ENCODE peak calls at places on chromosomes 16 and 17, in five cellular contexts. One of them, this sample, is unnamed.

GRCh38 chr16:52496051-52496876 is 50.7 kb downstream of the TOX3 start:
- DNase-seq in HCT116: no peak
- DNase-seq in cardiac muscle cell: peak; percentile 10
- DNase-seq in heart right ventricle: no peak
- DNase-seq in colonic mucosa: peak; percentile 29
- DNase-seq in this sample: no peak

GRCh38 chr16:78375055-78375679 is 275.7 kb downstream of the WWOX start:
- DNase-seq in heart right ventricle: no peak
- DNase-seq in HCT116: no peak
- DNase-seq in colonic mucosa: no peak
- DNase-seq in cardiac muscle cell: no peak
- DNase-seq in this sample: no peak

GRCh38 chr16:28820016-28820415 is 2.8 kb upstream of the ATXN2L start:
- DNase-seq in colonic mucosa: peak; percentile 83
- DNase-seq in HCT116: no peak
- DNase-seq in heart right ventricle: no peak
- DNase-seq in cardiac muscle cell: no peak
- DNase-seq in this sample: no peak

GRCh38 chr17:16935786-16936185 is 36.1 kb downstream of the TNFRSF13B start:
- DNase-seq in heart right ventricle: no peak
- DNase-seq in HCT116: no peak
- DNase-seq in colonic mucosa: no peak
- DNase-seq in cardiac muscle cell: no peak
- DNase-seq in this sample: no peak

GRCh38 chr17:6559753-6560215 is 3.4 kb upstream of the PITPNM3 start:
- DNase-seq in colonic mucosa: no peak
- DNase-seq in HCT116: no peak
- DNase-seq in cardiac muscle cell: no peak
- DNase-seq in heart right ventricle: no peak
- DNase-seq in this sample: no peak

GRCh38 chr16:13982446-13982845 is 62.5 kb downstream of the ERCC4 start:
- DNase-seq in cardiac muscle cell: no peak
- DNase-seq in HCT116: no peak
- DNase-seq in colonic mucosa: no peak
- DNase-seq in heart right ventricle: no peak
- DNase-seq in this sample: no peak

GRCh38 chr17:52147431-52147830 is 11.1 kb downstream of the CA10 start:
- DNase-seq in HCT116: no peak
- DNase-seq in heart right ventricle: no peak
- DNase-seq in cardiac muscle cell: no peak
- DNase-seq in colonic mucosa: no peak
- DNase-seq in this sample: no peak

GRCh38 chr17:35799942-35800341 is 4.5 kb upstream of the MMP28 start:
- DNase-seq in heart right ventricle: peak; percentile 86
- DNase-seq in HCT116: no peak
- DNase-seq in cardiac muscle cell: no peak
- DNase-seq in colonic mucosa: peak; percentile 74
- DNase-seq in this sample: peak; percentile 58

GRCh38 chr17:27810902-27811557 is 10.7 kb upstream of the NOS2 start:
- DNase-seq in cardiac muscle cell: no peak
- DNase-seq in colonic mucosa: no peak
- DNase-seq in HCT116: no peak
- DNase-seq in heart right ventricle: no peak
- DNase-seq in this sample: no peak

GRCh38 chr17:42107597-42108576 is 4.6 kb downstream of the DHX58 start:
- DNase-seq in colonic mucosa: peak; percentile 94
- DNase-seq in cardiac muscle cell: peak; percentile 95
- DNase-seq in heart right ventricle: peak; percentile 56
- DNase-seq in HCT116: peak; percentile 74
- DNase-seq in this sample: peak; percentile 99

GRCh38 chr17:44901323-44901965 is 2.2 kb upstream of the EFTUD2 start:
- DNase-seq in cardiac muscle cell: no peak
- DNase-seq in HCT116: no peak
- DNase-seq in heart right ventricle: no peak
- DNase-seq in colonic mucosa: no peak
- DNase-seq in this sample: no peak

DNA sequence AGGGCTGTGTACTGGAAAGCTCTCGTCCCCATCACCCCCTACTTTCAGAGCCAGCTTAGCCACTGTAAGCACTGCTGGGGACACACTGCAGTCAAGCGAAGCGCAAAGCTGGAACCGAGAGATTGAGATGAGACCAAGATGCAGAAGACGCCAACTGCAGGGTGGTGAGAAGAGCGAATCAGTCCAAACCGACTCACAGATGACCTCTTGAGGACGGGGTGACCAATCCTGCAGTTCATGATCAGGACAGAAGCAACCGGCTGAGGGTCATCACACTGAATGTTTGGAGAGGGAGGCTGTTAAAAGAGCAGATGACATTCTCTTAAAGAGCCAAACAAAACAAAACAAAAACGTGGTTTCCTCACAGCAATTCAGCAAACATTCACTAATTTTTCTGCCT is 8.5 kb downstream of the HASPIN start:
- DNase-seq in cardiac muscle cell: no peak
- DNase-seq in heart right ventricle: no peak
- DNase-seq in HCT116: no peak
- DNase-seq in colonic mucosa: no peak
- DNase-seq in this sample: no peak
- TF ChIP-seq CTCF in cardiac muscle cell: no peak
- TF ChIP-seq CTCF in heart right ventricle: no peak
- TF ChIP-seq CTCF in HCT116: no peak
- TF ChIP-seq CTCF in colonic mucosa: no peak
- TF ChIP-seq CTCF in this sample: no peak

GRCh38 chr17:78973196-78973595 is 6.5 kb downstream of the LGALS3BP start:
- DNase-seq in HCT116: no peak
- DNase-seq in heart right ventricle: no peak
- DNase-seq in cardiac muscle cell: peak; percentile 37
- DNase-seq in colonic mucosa: no peak
- DNase-seq in this sample: no peak
- H3K4me1 ChIP-seq in HCT116: peaks cover 45% of the 10 kb centered on the region
- H3K4me1 ChIP-seq in heart right ventricle: peaks cover 27% of the 10 kb centered on the region
- H3K4me1 ChIP-seq in cardiac muscle cell: peaks cover 4% of the 10 kb centered on the region
- H3K4me1 ChIP-seq in colonic mucosa: peaks cover 24% of the 10 kb centered on the region
- H3K4me1 ChIP-seq in this sample: peaks cover 25% of the 10 kb centered on the region

GRCh38 chr17:28950017-28950751 is 1.1 kb downstream of the PHF12 start:
- DNase-seq in colonic mucosa: peak; percentile 69
- DNase-seq in HCT116: no peak
- DNase-seq in heart right ventricle: peak; percentile 53
- DNase-seq in cardiac muscle cell: peak; percentile 70
- DNase-seq in this sample: peak; percentile 44

GRCh38 chr17:28948342-28948741 is 3.0 kb downstream of the PHF12 start:
- DNase-seq in colonic mucosa: no peak
- DNase-seq in cardiac muscle cell: no peak
- DNase-seq in heart right ventricle: no peak
- DNase-seq in HCT116: no peak
- DNase-seq in this sample: no peak

GRCh38 chr17:28950752-28951427 is 428 bp downstream of the PHF12 start:
- DNase-seq in cardiac muscle cell: no peak
- DNase-seq in HCT116: no peak
- DNase-seq in colonic mucosa: peak; percentile 49
- DNase-seq in heart right ventricle: no peak
- DNase-seq in this sample: no peak

GRCh38 chr17:28948873-28949184 is 2.5 kb downstream of the PHF12 start:
- DNase-seq in cardiac muscle cell: no peak
- DNase-seq in HCT116: no peak
- DNase-seq in heart right ventricle: no peak
- DNase-seq in colonic mucosa: no peak
- DNase-seq in this sample: no peak

GRCh38 chr17:28949185-28950016 is 1.9 kb downstream of the PHF12 start:
- DNase-seq in colonic mucosa: peak; percentile 81
- DNase-seq in HCT116: no peak
- DNase-seq in heart right ventricle: peak; percentile 65
- DNase-seq in cardiac muscle cell: peak; percentile 67
- DNase-seq in this sample: peak; percentile 49
- H3K4me3 ChIP-seq in colonic mucosa: peak overlapping the region; percentile 91
- H3K4me3 ChIP-seq in HCT116: peak overlapping the region; percentile 81
- H3K4me3 ChIP-seq in heart right ventricle: peak overlapping the region; percentile 87
- H3K4me3 ChIP-seq in cardiac muscle cell: peak overlapping the region; percentile 90
- H3K4me3 ChIP-seq in this sample: peak overlapping the region; percentile 81

GRCh38 chr17:66301864-66302741 is at the start of gene PRKCA:
- DNase-seq in heart right ventricle: peak; percentile 59
- DNase-seq in cardiac muscle cell: peak; percentile 87
- DNase-seq in HCT116: peak; percentile 29
- DNase-seq in colonic mucosa: peak; percentile 75
- DNase-seq in this sample: peak; percentile 83

GRCh38 chr17:66306413-66306812 is 4.0 kb downstream of the PRKCA start:
- DNase-seq in colonic mucosa: no peak
- DNase-seq in heart right ventricle: no peak
- DNase-seq in cardiac muscle cell: no peak
- DNase-seq in HCT116: no peak
- DNase-seq in this sample: no peak

GRCh38 chr17:66302761-66303626 is 581 bp downstream of the PRKCA start:
- DNase-seq in heart right ventricle: peak; percentile 67
- DNase-seq in HCT116: no peak
- DNase-seq in colonic mucosa: peak; percentile 79
- DNase-seq in cardiac muscle cell: peak; percentile 73
- DNase-seq in this sample: peak; percentile 63

GRCh38 chr17:66307257-66307656 is 4.8 kb downstream of the PRKCA start:
- DNase-seq in HCT116: no peak
- DNase-seq in heart right ventricle: no peak
- DNase-seq in colonic mucosa: no peak
- DNase-seq in cardiac muscle cell: no peak
- DNase-seq in this sample: no peak

GRCh38 chr17:66304304-66305174 is 2.1 kb downstream of the PRKCA start:
- DNase-seq in heart right ventricle: no peak
- DNase-seq in colonic mucosa: peak; percentile 50
- DNase-seq in HCT116: no peak
- DNase-seq in cardiac muscle cell: peak; percentile 1
- DNase-seq in this sample: no peak
- TF ChIP-seq CTCF in heart right ventricle: no peak
- TF ChIP-seq CTCF in colonic mucosa: peak; percentile 20
- TF ChIP-seq CTCF in HCT116: no peak
- TF ChIP-seq CTCF in cardiac muscle cell: no peak
- TF ChIP-seq CTCF in this sample: no peak

GRCh38 chr16:19437280-19437679 is 19.6 kb downstream of the TMC5 start:
- DNase-seq in HCT116: no peak
- DNase-seq in cardiac muscle cell: no peak
- DNase-seq in colonic mucosa: peak; percentile 45
- DNase-seq in heart right ventricle: no peak
- DNase-seq in this sample: no peak

GRCh38 chr16:19431636-19432340 is 14.1 kb downstream of the TMC5 start:
- DNase-seq in colonic mucosa: no peak
- DNase-seq in HCT116: no peak
- DNase-seq in heart right ventricle: no peak
- DNase-seq in cardiac muscle cell: no peak
- DNase-seq in this sample: no peak

GRCh38 chr16:19432429-19432828 is 14.7 kb downstream of the TMC5 start:
- DNase-seq in colonic mucosa: peak; percentile 76
- DNase-seq in HCT116: peak; percentile 23
- DNase-seq in cardiac muscle cell: no peak
- DNase-seq in heart right ventricle: no peak
- DNase-seq in this sample: no peak

GRCh38 chr16:19436540-19436939 is 18.9 kb downstream of the TMC5 start:
- DNase-seq in heart right ventricle: no peak
- DNase-seq in colonic mucosa: no peak
- DNase-seq in HCT116: no peak
- DNase-seq in cardiac muscle cell: no peak
- DNase-seq in this sample: no peak

GRCh38 chr16:19434584-19434983 is 16.9 kb downstream of the TMC5 start:
- DNase-seq in heart right ventricle: no peak
- DNase-seq in colonic mucosa: no peak
- DNase-seq in HCT116: no peak
- DNase-seq in cardiac muscle cell: no peak
- DNase-seq in this sample: no peak
- H3K4me1 ChIP-seq in heart right ventricle: no peaks in the 10 kb centered on the region
- H3K4me1 ChIP-seq in colonic mucosa: no peaks in the 10 kb centered on the region
- H3K4me1 ChIP-seq in HCT116: peaks cover 13% of the 10 kb centered on the region
- H3K4me1 ChIP-seq in cardiac muscle cell: no peaks in the 10 kb centered on the region
- H3K4me1 ChIP-seq in this sample: no peaks in the 10 kb centered on the region

DNA sequence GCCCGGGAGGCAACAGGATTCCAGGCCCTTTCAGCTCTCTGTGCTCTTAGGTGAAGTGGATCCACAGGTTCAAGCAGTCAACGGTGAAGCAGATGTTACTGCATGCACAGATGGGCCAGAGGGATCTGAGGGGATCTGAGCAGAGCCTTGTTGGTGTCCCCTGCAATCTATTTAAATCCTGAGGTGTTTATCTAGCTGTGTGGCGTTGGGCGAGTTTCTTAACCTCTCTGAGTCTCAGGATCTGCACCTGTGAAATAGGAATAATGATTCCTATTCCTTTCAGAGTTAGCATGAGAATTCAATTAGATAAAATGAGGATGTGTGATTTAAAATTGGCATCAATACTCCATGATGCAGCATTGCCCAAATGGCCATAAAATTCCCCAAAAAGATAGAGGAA is 237.3 kb upstream of the CDH5 start:
- DNase-seq in heart right ventricle: no peak
- DNase-seq in colonic mucosa: no peak
- DNase-seq in HCT116: no peak
- DNase-seq in cardiac muscle cell: no peak
- DNase-seq in this sample: no peak
- H3K4me3 ChIP-seq in heart right ventricle: no peak overlapping the region
- H3K4me3 ChIP-seq in colonic mucosa: no peak overlapping the region
- H3K4me3 ChIP-seq in HCT116: no peak overlapping the region
- H3K4me3 ChIP-seq in cardiac muscle cell: no peak overlapping the region
- H3K4me3 ChIP-seq in this sample: no peak overlapping the region

GRCh38 chr16:58198022-58198683 is at the start of gene CSNK2A2:
- DNase-seq in heart right ventricle: peak; percentile 70
- DNase-seq in colonic mucosa: peak; percentile 69
- DNase-seq in cardiac muscle cell: peak; percentile 90
- DNase-seq in HCT116: peak; percentile 32
- DNase-seq in this sample: peak; percentile 86
- TF ChIP-seq CTCF in heart right ventricle: peak; percentile 45
- TF ChIP-seq CTCF in colonic mucosa: no peak
- TF ChIP-seq CTCF in cardiac muscle cell: peak; percentile 20
- TF ChIP-seq CTCF in HCT116: no peak
- TF ChIP-seq CTCF in this sample: peak; percentile 31

GRCh38 chr17:73582821-73583220 is 61.4 kb downstream of the SDK2 start:
- DNase-seq in cardiac muscle cell: no peak
- DNase-seq in HCT116: no peak
- DNase-seq in heart right ventricle: no peak
- DNase-seq in colonic mucosa: no peak
- DNase-seq in this sample: no peak
- H3K4me1 ChIP-seq in cardiac muscle cell: peaks cover 3% of the 10 kb centered on the region
- H3K4me1 ChIP-seq in HCT116: peaks cover 10% of the 10 kb centered on the region
- H3K4me1 ChIP-seq in heart right ventricle: no peaks in the 10 kb centered on the region
- H3K4me1 ChIP-seq in colonic mucosa: no peaks in the 10 kb centered on the region
- H3K4me1 ChIP-seq in this sample: peaks cover 14% of the 10 kb centered on the region

This sample was measured in BE2C.